ENCODE peak calls at places on chromosomes 1 and 21, in ten cellular contexts. S, Q, H, T, W, X, D, M, Z and I are unnamed samples.

GRCh38 chr1:89310505-89310904 is 37.8 kb upstream of the GBP5 start:
- DNase-seq in T (no peak), H (peak; percentile 5), D (no peak), Z (no peak), X (no peak), M (no peak), W (no peak), Q (no peak), S (no peak), I (no peak)

GRCh38 chr1:153945131-153945794 is 1.3 kb downstream of the DENND4B start:
- DNase-seq in Q (peak; percentile 48), W (no peak), T (peak; percentile 59), S (no peak), Z (no peak), X (peak; percentile 84), M (peak; percentile 80), H (peak; percentile 46), D (no peak), I (no peak)

GRCh38 chr1:93579891-93580290 is 101.7 kb downstream of the BCAR3 start:
- DNase-seq in H (peak; percentile 97), M (no peak), Q (no peak), T (peak; percentile 62), D (no peak), S (peak; percentile 47), X (no peak), Z (no peak), W (no peak), I (peak; percentile 37)

GRCh38 chr1:19337289-19337688 is 25.2 kb downstream of the SLC66A1 start:
- DNase-seq in M (no peak), Q (no peak), W (no peak), H (peak; percentile 21), Z (peak; percentile 18), X (no peak), S (no peak), D (no peak), T (no peak), I (no peak)

GRCh38 chr1:247335871-247336270 is 4.2 kb upstream of the ZNF496 start:
- DNase-seq in X (no peak), S (no peak), T (no peak), W (peak; percentile 31), H (no peak), Z (no peak), M (no peak), D (no peak), Q (no peak), I (no peak)

GRCh38 chr21:34669149-34669879 is 520 bp downstream of the CLIC6 start:
- DNase-seq in Q (no peak), Z (no peak), M (no peak), D (no peak), H (no peak), X (no peak), T (peak; percentile 42), S (no peak), W (no peak), I (no peak)

GRCh38 chr1:200139661-200140250 is 112.2 kb downstream of the NR5A2 start:
- DNase-seq in W (no peak), Z (peak; percentile 57), H (peak; percentile 68), S (no peak), Q (no peak), M (no peak), X (no peak), T (no peak), D (no peak), I (no peak)

GRCh38 chr1:25989860-25990650 is 7.8 kb downstream of the PAFAH2 start:
- DNase-seq in T (no peak), H (peak; percentile 12), S (no peak), X (no peak), M (no peak), D (no peak), Z (no peak), W (no peak), Q (no peak), I (no peak)

GRCh38 chr1:35726814-35727433 is 8.2 kb upstream of the C1orf216 start:
- DNase-seq in W (peak; percentile 52), M (peak; percentile 42), T (peak; percentile 54), Q (peak; percentile 48), Z (peak; percentile 24), S (peak; percentile 50), H (peak; percentile 58), D (no peak), X (peak; percentile 52), I (no peak)

GRCh38 chr1:50968884-50969610 is 998 bp upstream of the CDKN2C start:
- DNase-seq in T (peak; percentile 59), Q (peak; percentile 9), S (peak; percentile 49), D (no peak), X (peak; percentile 48), H (no peak), W (peak; percentile 38), Z (no peak), M (peak; percentile 64), I (no peak)

GRCh38 chr1:207028884-207029283 is 3.7 kb downstream of the C1orf116 start:
- DNase-seq in X (no peak), Q (no peak), H (no peak), S (no peak), Z (no peak), M (no peak), T (no peak), W (no peak), D (no peak), I (no peak)

GRCh38 chr21:42781981-42782722 is 97.2 kb downstream of the WDR4 start:
- DNase-seq in H (no peak), T (peak; percentile 71), M (no peak), D (no peak), X (no peak), S (no peak), Q (no peak), Z (no peak), W (no peak), I (no peak)

GRCh38 chr21:42782723-42783247 is 96.6 kb downstream of the WDR4 start:
- DNase-seq in T (no peak), M (no peak), D (no peak), Q (no peak), W (no peak), Z (no peak), X (no peak), H (no peak), S (no peak), I (no peak)

GRCh38 chr21:42784896-42785451 is 94.4 kb downstream of the WDR4 start:
- DNase-seq in Q (no peak), Z (no peak), D (no peak), T (no peak), S (no peak), M (no peak), X (no peak), W (no peak), H (no peak), I (no peak)

GRCh38 chr21:42785666-42786427 is 93.5 kb downstream of the WDR4 start:
- DNase-seq in Q (no peak), M (no peak), W (no peak), H (no peak), S (no peak), T (no peak), Z (no peak), D (no peak), X (no peak), I (no peak)

GRCh38 chr21:42784276-42784675 is 95.1 kb downstream of the WDR4 start:
- DNase-seq in Z (no peak), X (no peak), M (peak; percentile 47), Q (no peak), H (no peak), D (no peak), S (no peak), T (no peak), W (no peak), I (no peak)
- H3K4me3 ChIP-seq in Z (no peak overlapping the region), X (peak overlapping the region; percentile 4), M (no peak overlapping the region), Q (no peak overlapping the region), H (no peak overlapping the region), D (no peak overlapping the region), S (no peak overlapping the region), T (no peak overlapping the region), W (no peak overlapping the region), I (no peak overlapping the region)

GRCh38 chr1:30718636-30719405 is 4.6 kb downstream of the MATN1 start:
- DNase-seq in Q (peak; percentile 80), M (peak; percentile 98), X (peak; percentile 100), S (peak; percentile 98), D (peak; percentile 50), H (peak; percentile 98), T (peak; percentile 93), Z (peak; percentile 91), W (peak; percentile 86), I (peak; percentile 76)
- TF ChIP-seq CTCF in Q (peak; percentile 99), M (peak; percentile 97), X (peak; percentile 98), S (peak; percentile 99), D (peak; percentile 99), H (peak; percentile 88), T (peak; percentile 100), Z (peak; percentile 83), W (peak; percentile 98), I (no peak)

GRCh38 chr1:43978551-43979260 is at the start of gene B4GALT2:
- DNase-seq in D (no peak), S (peak; percentile 30), M (peak; percentile 57), Q (no peak), T (peak; percentile 76), W (peak; percentile 53), X (no peak), H (no peak), Z (no peak), I (no peak)
- TF ChIP-seq POLR2A in D (no peak), S (no peak), M (no peak), Q (no peak), T (no peak), W (no peak), X (no peak), H (peak; percentile 2), Z (peak; percentile 21), I (no peak)

GRCh38 chr1:85262985-85263384 is 3.5 kb upstream of the C1orf52 start:
- DNase-seq in T (no peak), H (no peak), D (no peak), X (no peak), Q (no peak), W (no peak), M (no peak), Z (no peak), S (no peak), I (no peak)

GRCh38 chr1:85264150-85264549 is 4.7 kb upstream of the C1orf52 start:
- DNase-seq in D (no peak), M (no peak), S (no peak), Q (no peak), X (no peak), Z (no peak), T (no peak), H (peak; percentile 50), W (no peak), I (no peak)

GRCh38 chr1:85258536-85259117 is 835 bp downstream of the C1orf52 start:
- DNase-seq in Q (no peak), W (no peak), T (no peak), Z (no peak), D (no peak), X (no peak), H (no peak), M (no peak), S (no peak), I (no peak)

GRCh38 chr1:85259118-85259865 is at the start of gene C1orf52:
- DNase-seq in Q (peak; percentile 97), Z (peak; percentile 84), T (peak; percentile 99), W (peak; percentile 97), D (peak; percentile 62), S (peak; percentile 94), H (peak; percentile 90), X (peak; percentile 97), M (peak; percentile 95), I (peak; percentile 93)

DNA sequence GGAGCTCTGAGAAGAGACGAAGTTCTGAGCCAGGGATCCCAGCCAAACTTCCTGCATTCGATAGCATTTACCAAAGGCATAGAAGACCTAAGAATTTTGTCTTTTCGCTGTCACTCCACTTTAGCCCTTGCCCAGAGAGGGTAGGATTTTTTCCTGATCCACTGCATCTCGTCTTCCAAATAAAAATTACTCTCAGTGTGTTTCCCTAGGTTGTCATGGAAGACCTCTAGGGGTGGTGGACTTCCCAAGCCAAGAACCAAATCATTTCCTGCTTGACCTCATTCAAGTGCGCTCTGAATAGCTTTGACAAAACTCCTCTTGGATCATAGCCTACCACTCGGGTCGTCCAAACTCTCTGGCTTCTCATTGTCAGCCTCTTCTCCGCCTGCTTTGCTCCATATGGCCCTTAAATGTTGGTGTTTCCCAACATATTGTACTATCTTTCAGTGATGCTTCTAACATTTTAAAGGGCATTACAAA is 444 bp upstream of the C1orf52 start:
- DNase-seq in T (no peak), Q (no peak), W (peak; percentile 52), Z (no peak), D (no peak), X (no peak), H (peak; percentile 62), S (no peak), M (peak; percentile 62), I (no peak)
- H3K4me3 ChIP-seq in T (peak overlapping the region; percentile 94), Q (peak overlapping the region; percentile 94), W (peak overlapping the region; percentile 100), Z (peak overlapping the region; percentile 84), D (peak overlapping the region; percentile 98), X (peak overlapping the region; percentile 85), H (peak overlapping the region; percentile 83), S (peak overlapping the region; percentile 79), M (peak overlapping the region; percentile 98), I (no peak overlapping the region)